ENCODE peak calls at places on chromosomes 16 and 17, in seven cellular contexts. One of them, this sample, is unnamed.

GRCh38 chr16:10368984-10369551 is 16.8 kb upstream of the ATF7IP2 start:
- DNase-seq in fibroblast of lung: peak; percentile 26
- DNase-seq in colonic mucosa: no peak
- DNase-seq in adrenal gland: no peak
- DNase-seq in Peyer's patch: no peak
- DNase-seq in stomach: no peak
- DNase-seq in heart right ventricle: no peak
- DNase-seq in this sample: no peak

GRCh38 chr16:77599793-77600415 is 122.4 kb upstream of the NUDT7 start:
- DNase-seq in fibroblast of lung: no peak
- DNase-seq in colonic mucosa: peak; percentile 32
- DNase-seq in adrenal gland: peak; percentile 31
- DNase-seq in Peyer's patch: peak; percentile 52
- DNase-seq in stomach: no peak
- DNase-seq in heart right ventricle: peak; percentile 19
- DNase-seq in this sample: peak; percentile 60

GRCh38 chr17:75645501-75645888 is 12.3 kb downstream of the SMIM5 start:
- DNase-seq in fibroblast of lung: peak; percentile 54
- DNase-seq in colonic mucosa: peak; percentile 79
- DNase-seq in adrenal gland: no peak
- DNase-seq in Peyer's patch: peak; percentile 83
- DNase-seq in stomach: peak; percentile 85
- DNase-seq in heart right ventricle: no peak
- DNase-seq in this sample: peak; percentile 57

GRCh38 chr17:27760069-27760885 is 40.1 kb downstream of the NOS2 start:
- DNase-seq in fibroblast of lung: peak; percentile 7
- DNase-seq in colonic mucosa: peak; percentile 72
- DNase-seq in adrenal gland: peak; percentile 76
- DNase-seq in Peyer's patch: peak; percentile 88
- DNase-seq in stomach: peak; percentile 79
- DNase-seq in heart right ventricle: peak; percentile 58
- DNase-seq in this sample: peak; percentile 84

GRCh38 chr17:66420961-66421371 is 118.6 kb downstream of the PRKCA start:
- DNase-seq in fibroblast of lung: peak; percentile 89
- DNase-seq in colonic mucosa: no peak
- DNase-seq in adrenal gland: no peak
- DNase-seq in Peyer's patch: no peak
- DNase-seq in stomach: no peak
- DNase-seq in heart right ventricle: no peak
- DNase-seq in this sample: no peak

GRCh38 chr17:48472485-48473281 is 42.7 kb upstream of the SKAP1 start:
- DNase-seq in fibroblast of lung: peak; percentile 93
- DNase-seq in colonic mucosa: no peak
- DNase-seq in adrenal gland: no peak
- DNase-seq in Peyer's patch: no peak
- DNase-seq in stomach: no peak
- DNase-seq in heart right ventricle: no peak
- DNase-seq in this sample: no peak

GRCh38 chr17:21417921-21418320 is 41.8 kb downstream of the KCNJ12 start:
- DNase-seq in fibroblast of lung: no peak
- DNase-seq in colonic mucosa: no peak
- DNase-seq in adrenal gland: no peak
- DNase-seq in Peyer's patch: no peak
- DNase-seq in stomach: no peak
- DNase-seq in heart right ventricle: no peak
- DNase-seq in this sample: peak; percentile 34

GRCh38 chr17:18967806-18968744 is 16.1 kb downstream of the SLC5A10 start:
- DNase-seq in fibroblast of lung: no peak
- DNase-seq in colonic mucosa: peak; percentile 62
- DNase-seq in adrenal gland: no peak
- DNase-seq in Peyer's patch: no peak
- DNase-seq in stomach: peak; percentile 73
- DNase-seq in heart right ventricle: no peak
- DNase-seq in this sample: peak; percentile 48

GRCh38 chr17:55354010-55354409 is 67.6 kb downstream of the MMD start:
- DNase-seq in fibroblast of lung: no peak
- DNase-seq in colonic mucosa: no peak
- DNase-seq in adrenal gland: no peak
- DNase-seq in Peyer's patch: no peak
- DNase-seq in stomach: no peak
- DNase-seq in heart right ventricle: no peak
- DNase-seq in this sample: no peak

GRCh38 chr16:48444574-48444973 is 59.4 kb upstream of the SIAH1 start:
- DNase-seq in fibroblast of lung: peak; percentile 92
- DNase-seq in colonic mucosa: no peak
- DNase-seq in adrenal gland: no peak
- DNase-seq in Peyer's patch: peak; percentile 48
- DNase-seq in stomach: no peak
- DNase-seq in heart right ventricle: peak; percentile 31
- DNase-seq in this sample: no peak

GRCh38 chr17:29982991-29983390 is 41.6 kb downstream of the EFCAB5 start:
- DNase-seq in fibroblast of lung: no peak
- DNase-seq in colonic mucosa: no peak
- DNase-seq in adrenal gland: no peak
- DNase-seq in Peyer's patch: no peak
- DNase-seq in stomach: no peak
- DNase-seq in heart right ventricle: no peak
- DNase-seq in this sample: no peak

DNA sequence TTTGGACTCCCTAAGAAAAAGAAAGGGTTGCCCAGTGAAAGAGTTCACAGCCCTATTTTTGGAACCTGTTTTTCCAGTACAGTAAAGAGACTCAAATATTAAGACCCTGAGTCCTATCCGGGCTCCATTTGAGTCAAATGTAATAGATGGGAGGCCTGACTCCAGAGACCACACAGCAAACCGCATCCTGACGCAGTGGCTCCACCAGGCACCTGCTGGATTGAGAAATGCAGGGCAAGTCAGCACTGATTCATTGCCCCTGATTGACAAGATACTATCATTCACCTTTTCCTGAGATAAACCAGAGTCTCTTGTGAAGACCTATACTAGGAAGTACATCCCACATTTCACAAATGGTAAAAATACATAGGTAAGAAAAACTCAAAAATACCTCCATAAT is 715.7 kb upstream of the SOX9 start:
- DNase-seq in fibroblast of lung: no peak
- DNase-seq in colonic mucosa: no peak
- DNase-seq in adrenal gland: no peak
- DNase-seq in Peyer's patch: no peak
- DNase-seq in stomach: no peak
- DNase-seq in heart right ventricle: no peak
- DNase-seq in this sample: no peak
- TF ChIP-seq CTCF in fibroblast of lung: no peak
- TF ChIP-seq CTCF in colonic mucosa: no peak
- TF ChIP-seq CTCF in adrenal gland: no peak
- TF ChIP-seq CTCF in Peyer's patch: no peak
- TF ChIP-seq CTCF in stomach: no peak
- TF ChIP-seq CTCF in heart right ventricle: no peak
- TF ChIP-seq CTCF in this sample: no peak

GRCh38 chr16:89525146-89525913 is 17.1 kb downstream of the SPG7 start:
- DNase-seq in fibroblast of lung: no peak
- DNase-seq in colonic mucosa: no peak
- DNase-seq in adrenal gland: no peak
- DNase-seq in Peyer's patch: no peak
- DNase-seq in stomach: no peak
- DNase-seq in heart right ventricle: peak; percentile 54
- DNase-seq in this sample: no peak
- H3K36me3 ChIP-seq in fibroblast of lung: peaks cover 23% of the 10 kb centered on the region
- H3K36me3 ChIP-seq in colonic mucosa: peaks cover 6% of the 10 kb centered on the region
- H3K36me3 ChIP-seq in adrenal gland: peaks cover 87% of the 10 kb centered on the region
- H3K36me3 ChIP-seq in Peyer's patch: no peaks in the 10 kb centered on the region
- H3K36me3 ChIP-seq in stomach: peaks cover 100% of the 10 kb centered on the region
- H3K36me3 ChIP-seq in heart right ventricle: peaks cover 15% of the 10 kb centered on the region
- H3K36me3 ChIP-seq in this sample: peaks cover 6% of the 10 kb centered on the region

DNA sequence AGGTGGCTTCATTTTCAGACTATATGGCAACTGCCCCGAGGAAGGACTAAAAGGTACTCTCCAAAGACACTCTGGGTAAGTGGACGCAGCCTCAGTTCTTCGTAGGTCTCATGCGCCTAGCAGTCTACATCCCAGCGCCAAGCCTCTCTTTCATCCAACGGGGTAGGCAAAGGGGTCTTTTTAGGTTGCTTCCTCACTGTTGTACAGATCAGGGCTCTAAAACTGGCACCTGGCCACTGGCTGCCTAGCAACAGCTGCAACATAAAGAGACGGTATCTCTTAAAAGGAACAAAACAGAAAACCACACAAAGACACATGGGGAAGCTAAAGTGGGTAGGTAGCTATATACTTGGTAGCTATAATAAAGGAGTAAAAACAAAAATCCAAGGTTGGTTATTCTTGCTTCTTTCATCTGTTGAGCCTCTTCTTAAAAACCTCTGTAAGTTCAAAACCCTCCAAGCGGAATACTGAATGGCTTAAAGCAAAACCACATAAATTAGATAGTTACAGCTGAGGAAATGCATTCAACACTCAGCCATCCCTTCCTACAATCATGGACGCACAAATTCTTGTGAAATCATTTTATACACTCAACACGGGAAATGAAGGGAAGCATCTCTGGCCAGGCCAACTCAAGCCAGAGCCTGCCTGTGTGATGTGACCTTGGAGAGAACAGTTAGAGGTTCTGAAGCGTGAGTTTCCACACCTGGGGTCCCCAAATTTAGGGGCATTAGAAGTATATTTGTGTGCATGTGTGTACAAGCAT is 22.7 kb downstream of the CYTH1 start:
- DNase-seq in fibroblast of lung: peak; percentile 76
- DNase-seq in colonic mucosa: no peak
- DNase-seq in adrenal gland: no peak
- DNase-seq in Peyer's patch: peak; percentile 93
- DNase-seq in stomach: peak; percentile 85
- DNase-seq in heart right ventricle: peak; percentile 72
- DNase-seq in this sample: peak; percentile 86
- H3K4me3 ChIP-seq in fibroblast of lung: no peak overlapping the region
- H3K4me3 ChIP-seq in colonic mucosa: no peak overlapping the region
- H3K4me3 ChIP-seq in adrenal gland: no peak overlapping the region
- H3K4me3 ChIP-seq in Peyer's patch: peak overlapping the region; percentile 21
- H3K4me3 ChIP-seq in stomach: no peak overlapping the region
- H3K4me3 ChIP-seq in heart right ventricle: no peak overlapping the region
- H3K4me3 ChIP-seq in this sample: no peak overlapping the region

GRCh38 chr16:90077757-90078593 is 844 bp upstream of the PRDM7 start:
- DNase-seq in fibroblast of lung: peak; percentile 42
- DNase-seq in colonic mucosa: peak; percentile 41
- DNase-seq in adrenal gland: no peak
- DNase-seq in Peyer's patch: peak; percentile 45
- DNase-seq in stomach: no peak
- DNase-seq in heart right ventricle: no peak
- DNase-seq in this sample: peak; percentile 74
- TF ChIP-seq CTCF in fibroblast of lung: no peak
- TF ChIP-seq CTCF in colonic mucosa: no peak
- TF ChIP-seq CTCF in adrenal gland: no peak
- TF ChIP-seq CTCF in Peyer's patch: no peak
- TF ChIP-seq CTCF in stomach: no peak
- TF ChIP-seq CTCF in heart right ventricle: no peak
- TF ChIP-seq CTCF in this sample: no peak

GRCh38 chr16:28985611-28986041 is 774 bp downstream of the LAT start:
- DNase-seq in fibroblast of lung: no peak
- DNase-seq in colonic mucosa: no peak
- DNase-seq in adrenal gland: no peak
- DNase-seq in Peyer's patch: no peak
- DNase-seq in stomach: no peak
- DNase-seq in heart right ventricle: no peak
- DNase-seq in this sample: no peak
- H3K36me3 ChIP-seq in fibroblast of lung: peaks cover 21% of the 10 kb centered on the region
- H3K36me3 ChIP-seq in colonic mucosa: no peaks in the 10 kb centered on the region
- H3K36me3 ChIP-seq in adrenal gland: peaks cover 42% of the 10 kb centered on the region
- H3K36me3 ChIP-seq in Peyer's patch: no peaks in the 10 kb centered on the region
- H3K36me3 ChIP-seq in stomach: peaks cover 99% of the 10 kb centered on the region
- H3K36me3 ChIP-seq in heart right ventricle: no peaks in the 10 kb centered on the region
- H3K36me3 ChIP-seq in this sample: no peaks in the 10 kb centered on the region

DNA sequence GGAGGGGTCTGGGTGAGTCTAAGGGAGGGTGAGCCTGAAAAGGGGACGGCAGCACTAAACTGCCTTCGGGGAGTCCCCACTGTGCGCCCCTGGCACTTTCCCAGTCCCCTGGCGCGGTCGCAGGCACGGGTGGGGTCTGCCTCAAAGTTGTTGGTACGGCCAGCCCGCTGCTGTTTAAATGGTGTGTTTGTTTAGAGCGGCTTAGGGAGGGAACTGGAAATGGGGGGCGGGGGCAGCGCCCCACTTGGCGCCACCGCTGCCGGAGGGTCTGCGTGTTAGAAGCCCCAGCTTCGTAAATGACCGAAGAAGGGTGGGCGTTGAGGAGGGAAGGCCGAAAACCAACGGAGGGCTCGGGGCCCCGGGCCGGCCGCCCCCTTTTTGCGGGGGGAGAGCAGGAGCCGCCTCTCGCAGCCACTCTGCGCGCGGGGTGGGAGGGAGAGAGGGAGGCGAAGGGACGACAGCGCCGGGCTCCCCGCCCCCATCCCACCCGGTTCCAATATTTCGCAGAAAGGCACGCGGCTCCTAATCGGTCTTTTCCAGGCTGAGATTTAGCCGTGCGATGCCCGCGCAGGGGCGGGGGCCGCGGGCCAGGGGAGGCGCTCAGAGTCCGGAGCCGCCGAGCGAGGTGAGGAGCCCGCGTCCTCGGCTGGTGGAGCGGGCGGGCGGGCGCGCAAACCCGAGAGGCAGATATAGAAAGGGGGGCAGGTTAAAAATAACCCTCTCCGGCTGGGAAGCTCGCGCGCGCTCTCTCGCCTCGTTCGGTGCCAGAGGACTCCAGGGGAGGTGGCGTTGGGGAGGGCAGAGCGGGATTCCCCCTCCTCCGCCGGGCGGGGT is 55.0 kb downstream of the SREBF1 start:
- DNase-seq in fibroblast of lung: peak; percentile 64
- DNase-seq in colonic mucosa: peak; percentile 70
- DNase-seq in adrenal gland: peak; percentile 83
- DNase-seq in Peyer's patch: peak; percentile 59
- DNase-seq in stomach: peak; percentile 84
- DNase-seq in heart right ventricle: peak; percentile 87
- DNase-seq in this sample: no peak
- H3K4me3 ChIP-seq in fibroblast of lung: peak overlapping the region; percentile 56
- H3K4me3 ChIP-seq in colonic mucosa: peak overlapping the region; percentile 47
- H3K4me3 ChIP-seq in adrenal gland: no peak overlapping the region
- H3K4me3 ChIP-seq in Peyer's patch: peak overlapping the region; percentile 56
- H3K4me3 ChIP-seq in stomach: peak overlapping the region; percentile 45
- H3K4me3 ChIP-seq in heart right ventricle: peak overlapping the region; percentile 64
- H3K4me3 ChIP-seq in this sample: no peak overlapping the region

This sample was measured in mucosa of descending colon.